ENCODE peak calls at places on chromosomes 13 and 19, in nine cellular contexts. V, K, I, P, J, S, C, Y and D are unnamed samples.
A peak's percentile ranks its signal among the peaks of the same experiment; 100 is the strongest.

GRCh38 chr19:12987190-12987589 is 8.1 kb upstream of the NFIX start:
- DNase-seq in I (no peak), V (no peak), C (no peak), J (no peak), P (no peak), S (no peak), Y (no peak), K (no peak), D (no peak)

GRCh38 chr13:112525306-112525945 is 62.5 kb downstream of the TUBGCP3 start:
- DNase-seq in J (no peak), V (no peak), K (no peak), P (no peak), Y (no peak), S (no peak), C (no peak), I (no peak), D (no peak)

GRCh38 chr19:41303941-41304340 is 6.0 kb upstream of the CCDC97 start:
- DNase-seq in V (peak; percentile 61), P (no peak), S (no peak), C (no peak), Y (no peak), J (no peak), I (no peak), K (no peak), D (no peak)

GRCh38 chr19:47658431-47659383 is 49.8 kb downstream of the BICRA start:
- DNase-seq in I (peak; percentile 78), C (no peak), J (no peak), P (no peak), V (no peak), S (no peak), Y (no peak), K (no peak), D (peak; percentile 85)

GRCh38 chr13:27925220-27925991 is 5.6 kb downstream of the PDX1 start:
- DNase-seq in K (no peak), Y (no peak), J (no peak), C (no peak), I (no peak), V (no peak), P (no peak), S (no peak), D (no peak)

GRCh38 chr13:32538234-32538620 is 368 bp downstream of the N4BP2L2 start:
- DNase-seq in S (no peak), K (no peak), P (no peak), Y (peak; percentile 75), C (no peak), I (peak; percentile 81), J (peak; percentile 66), V (peak; percentile 70), D (no peak)

GRCh38 chr13:27186295-27186694 is 14.7 kb upstream of the USP12 start:
- DNase-seq in S (no peak), C (no peak), K (no peak), I (no peak), J (no peak), P (no peak), V (no peak), Y (no peak), D (no peak)

GRCh38 chr19:42445948-42446347 is 3.2 kb upstream of the CXCL17 start:
- DNase-seq in J (no peak), Y (no peak), S (no peak), C (no peak), I (no peak), P (no peak), V (no peak), K (no peak), D (no peak)

GRCh38 chr19:6061420-6062130 is 48.7 kb downstream of the RFX2 start:
- DNase-seq in V (peak; percentile 92), C (no peak), S (no peak), I (no peak), K (peak; percentile 36), J (no peak), P (no peak), Y (no peak), D (peak; percentile 20)

GRCh38 chr13:48159436-48160225 is 64.7 kb upstream of the MED4 start:
- DNase-seq in V (no peak), Y (no peak), I (no peak), P (no peak), S (no peak), C (no peak), K (no peak), J (no peak), D (no peak)

GRCh38 chr13:37029617-37030016 is 29.0 kb downstream of the EXOSC8 start:
- DNase-seq in S (no peak), Y (no peak), J (no peak), K (no peak), C (no peak), P (no peak), V (no peak), I (no peak), D (no peak)

GRCh38 chr19:11658954-11659353 is 61.7 kb downstream of the ZNF627 start:
- DNase-seq in C (no peak), P (no peak), J (no peak), Y (no peak), V (no peak), I (peak; percentile 53), K (no peak), S (no peak), D (no peak)